ENCODE peak calls at places on chromosome 10, in five cellular contexts. F is A549, A is IMR-90, N is cardiac fibroblast, V is lower leg skin. J is an unnamed sample.

GRCh38 chr10:114309111-114309651 is 70.1 kb downstream of the VWA2 start:
- DNase-seq in A (peak; percentile 40), N (no peak), F (no peak), V (no peak), J (no peak)

GRCh38 chr10:67098460-67098859 is 172.6 kb downstream of the LRRTM3 start:
- DNase-seq in N (peak; percentile 14), V (no peak), A (no peak), F (no peak), J (no peak)

GRCh38 chr10:35605191-35605590 is at the start of gene GJD4:
- DNase-seq in A (no peak), N (no peak), F (no peak), V (no peak), J (no peak)

GRCh38 chr10:53664620-53665019 is 892.0 kb upstream of the MBL2 start:
- DNase-seq in N (no peak), A (no peak), V (no peak), F (no peak), J (no peak)

GRCh38 chr10:104028146-104028545 is 57.5 kb downstream of the COL17A1 start:
- DNase-seq in F (peak; percentile 58), A (peak; percentile 23), V (no peak), N (peak; percentile 28), J (peak; percentile 41)

GRCh38 chr10:24544776-24545175 is 178.9 kb downstream of the ARHGAP21 start:
- DNase-seq in A (no peak), F (no peak), N (no peak), V (no peak), J (no peak)

GRCh38 chr10:74026428-74026979 is 28.6 kb downstream of the VCL start:
- DNase-seq in V (no peak), N (no peak), A (no peak), F (no peak), J (no peak)

GRCh38 chr10:34474060-34474376 is 341.1 kb downstream of the PARD3 start:
- DNase-seq in F (peak; percentile 55), V (no peak), A (peak; percentile 74), N (peak; percentile 73), J (no peak)

GRCh38 chr10:51896849-51897248 is 197.5 kb upstream of the CSTF2T start:
- DNase-seq in N (peak; percentile 76), A (peak; percentile 82), F (no peak), V (no peak), J (no peak)

GRCh38 chr10:79221110-79222051 is 125.9 kb upstream of the PPIF start:
- DNase-seq in N (peak; percentile 78), F (no peak), V (no peak), A (peak; percentile 95), J (peak; percentile 86)

GRCh38 chr10:8044908-8045727 is 9.4 kb upstream of the GATA3 start:
- DNase-seq in N (no peak), F (no peak), V (no peak), A (no peak), J (no peak)
- H3K4me3 ChIP-seq in N (peak overlapping the region; percentile 36), F (no peak overlapping the region), V (no peak overlapping the region), A (peak overlapping the region; percentile 21), J (peak overlapping the region; percentile 44)

DNA sequence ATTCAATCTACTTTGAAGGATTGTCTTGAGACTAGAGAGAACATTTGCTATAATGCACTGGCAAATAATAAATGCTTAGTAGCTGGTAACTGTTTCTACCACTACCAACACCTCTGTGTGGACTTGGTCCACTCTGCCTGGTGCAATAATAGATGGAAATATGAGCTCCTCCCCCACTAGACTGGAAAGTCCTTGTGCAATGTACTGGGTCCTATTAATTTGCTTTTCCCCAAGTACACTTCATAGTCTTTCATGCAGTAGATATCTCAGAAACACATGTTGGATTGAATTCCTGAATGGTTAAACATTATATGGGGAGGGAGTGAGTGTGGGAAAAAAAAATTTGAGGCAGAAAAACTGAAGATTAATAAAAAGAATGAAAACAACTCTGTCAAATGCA is 119.3 kb downstream of the C10orf90 start:
- DNase-seq in V (no peak), N (peak; percentile 17), F (no peak), A (no peak), J (no peak)
- TF ChIP-seq CTCF in V (no peak), N (no peak), F (no peak), A (no peak), J (no peak)

GRCh38 chr10:124389613-124390361 is 28.9 kb downstream of the OAT start:
- DNase-seq in N (no peak), F (no peak), V (no peak), A (no peak), J (no peak)
- H3K4me3 ChIP-seq in N (no peak overlapping the region), F (peak overlapping the region; percentile 42), V (no peak overlapping the region), A (peak overlapping the region; percentile 21), J (no peak overlapping the region)

GRCh38 chr10:48445932-48446331 is 139.5 kb downstream of the MAPK8 start:
- DNase-seq in V (no peak), A (no peak), F (no peak), N (no peak), J (no peak)

GRCh38 chr10:48446785-48447184 is 140.3 kb downstream of the MAPK8 start:
- DNase-seq in F (no peak), N (no peak), A (no peak), V (no peak), J (no peak)

GRCh38 chr10:48442809-48443177 is 136.3 kb downstream of the MAPK8 start:
- DNase-seq in F (no peak), N (no peak), V (no peak), A (no peak), J (no peak)

GRCh38 chr10:48444266-48444665 is 137.8 kb downstream of the MAPK8 start:
- DNase-seq in A (peak; percentile 51), F (no peak), N (peak; percentile 22), V (no peak), J (no peak)

DNA sequence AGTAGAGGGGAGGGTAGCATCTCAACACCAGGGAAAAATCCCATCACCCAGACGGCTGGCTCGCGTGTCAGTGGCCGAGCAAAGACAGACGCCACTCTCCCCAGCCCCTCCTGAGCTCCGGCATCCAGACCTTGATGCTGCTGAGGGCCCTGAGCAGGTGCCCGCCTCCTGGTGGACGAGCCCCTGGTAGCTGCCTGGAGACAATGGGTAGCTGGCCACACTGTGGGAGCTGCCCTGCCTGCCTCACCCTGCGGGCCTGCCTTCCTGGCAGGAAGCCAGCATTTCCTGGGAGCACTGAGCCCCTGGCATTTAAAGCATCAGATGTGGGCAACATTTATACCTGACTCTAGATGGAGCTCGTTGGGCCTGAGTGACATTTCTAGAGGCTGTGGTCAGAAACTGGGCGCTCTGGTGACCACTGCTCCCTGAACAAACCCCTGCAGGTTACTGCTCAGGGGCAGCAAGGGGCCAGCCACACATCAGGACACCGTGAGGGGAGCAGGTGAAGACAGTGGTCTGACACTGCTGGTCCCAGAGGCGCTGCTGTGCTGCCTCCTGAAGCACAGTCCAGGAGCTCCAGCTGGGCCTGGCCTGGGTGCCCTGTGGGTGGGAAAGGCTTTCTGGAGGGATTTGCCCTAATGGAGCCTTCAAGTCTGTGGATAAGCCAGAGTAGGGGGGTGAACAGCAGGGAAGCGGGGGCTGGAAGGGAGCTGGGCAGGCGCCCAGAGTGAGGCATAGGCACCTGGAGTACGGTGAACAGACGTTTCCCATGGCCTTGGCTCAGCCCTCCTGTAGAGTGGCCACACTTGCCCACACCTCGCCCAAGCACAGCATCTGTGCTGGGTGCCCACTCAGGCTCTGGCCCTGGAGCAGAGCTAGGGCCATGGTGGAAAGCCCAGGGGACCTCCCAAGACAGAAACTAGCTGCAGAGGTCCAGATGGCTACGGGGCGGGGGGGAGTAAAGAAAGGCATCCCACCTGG is 138.7 kb downstream of the MAPK8 start:
- DNase-seq in A (no peak), V (no peak), F (no peak), N (no peak), J (no peak)
- TF ChIP-seq CTCF in A (no peak), V (no peak), F (no peak), N (no peak), J (no peak)

GRCh38 chr10:121658111-121658510 is 59.9 kb upstream of the FGFR2 start:
- DNase-seq in N (no peak), V (no peak), A (no peak), F (no peak), J (no peak)
- H3K4me3 ChIP-seq in N (no peak overlapping the region), V (no peak overlapping the region), A (no peak overlapping the region), F (no peak overlapping the region), J (no peak overlapping the region)

DNA sequence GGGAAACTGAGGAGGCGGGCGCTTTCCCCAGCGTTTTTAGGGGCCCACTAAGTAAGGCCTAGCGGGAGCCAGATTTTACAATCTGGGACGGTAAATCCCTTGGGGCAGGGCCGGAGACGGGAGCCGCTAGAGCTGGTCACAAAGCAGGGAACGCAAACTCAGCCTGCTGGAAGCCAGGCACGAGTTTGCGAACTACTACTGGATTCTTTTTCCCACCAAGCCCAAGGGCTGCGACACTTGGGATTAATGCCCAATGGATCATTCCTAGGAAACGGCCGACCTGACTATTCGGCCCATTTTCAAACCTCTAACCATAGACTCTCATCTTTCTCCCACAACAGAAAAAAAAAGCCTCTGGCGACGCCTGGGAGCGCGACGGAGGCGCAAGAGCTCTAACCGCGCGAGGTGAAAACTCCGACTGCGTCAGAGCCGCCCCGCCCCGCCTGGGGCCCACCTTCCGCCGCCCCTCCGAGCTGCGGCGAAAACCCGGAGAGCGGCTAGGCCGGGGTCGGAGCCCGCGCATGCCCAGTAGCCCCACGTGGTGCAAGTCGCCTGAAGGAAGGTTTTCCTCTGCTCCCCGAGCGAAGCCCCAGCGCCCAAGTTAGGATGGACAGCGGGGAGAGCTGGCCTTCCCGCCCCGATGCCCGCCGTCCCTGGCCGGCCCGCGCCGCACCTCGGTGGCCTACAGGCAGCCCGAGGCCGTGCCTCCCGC is 554 bp upstream of the SGMS1 start:
- DNase-seq in A (peak; percentile 93), F (peak; percentile 70), N (peak; percentile 97), V (peak; percentile 92), J (peak; percentile 98)
- TF ChIP-seq CTCF in A (no peak), F (no peak), N (no peak), V (no peak), J (no peak)

GRCh38 chr10:129958118-129958685 is 5.9 kb downstream of the EBF3 start:
- DNase-seq in V (no peak), F (no peak), A (no peak), N (peak; percentile 86), J (no peak)
- H3K4me3 ChIP-seq in V (no peak overlapping the region), F (no peak overlapping the region), A (no peak overlapping the region), N (peak overlapping the region; percentile 73), J (peak overlapping the region; percentile 64)

DNA sequence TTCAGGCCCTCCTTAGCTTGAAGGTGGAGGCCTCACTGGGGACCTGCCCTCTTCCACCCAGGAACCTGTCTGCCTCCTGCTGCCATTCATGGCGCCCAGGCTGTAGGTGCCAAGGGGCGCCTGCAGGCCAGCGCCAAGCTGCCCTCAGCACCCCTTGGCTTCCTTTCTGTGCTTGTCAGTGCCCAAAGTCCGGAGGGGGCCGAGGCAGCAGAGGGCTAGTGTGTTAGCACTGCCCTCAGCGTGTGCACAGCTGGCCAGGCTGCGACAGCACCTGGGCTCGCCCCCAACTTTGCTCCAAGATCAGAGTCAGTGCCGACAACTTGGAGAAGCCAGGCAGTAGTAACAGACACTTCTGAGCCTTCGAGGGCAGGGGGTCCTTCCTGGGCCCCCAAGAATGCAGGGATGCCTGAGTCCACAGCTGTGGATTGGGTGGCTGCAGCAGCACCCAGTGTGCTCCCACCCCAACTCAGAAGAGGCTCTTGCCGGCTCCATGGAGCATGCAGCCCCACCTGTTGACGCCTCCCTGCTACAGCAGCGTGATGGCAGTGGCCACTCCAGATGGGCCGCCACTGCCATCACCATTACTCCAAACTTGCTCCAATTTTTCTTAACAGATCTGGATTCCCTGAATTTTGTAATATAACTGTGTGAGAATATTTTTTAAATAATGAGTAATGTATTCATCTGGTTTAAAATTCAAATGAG is 41.7 kb downstream of the CACUL1 start:
- DNase-seq in F (no peak), N (no peak), A (no peak), V (no peak), J (no peak)
- TF ChIP-seq CTCF in F (no peak), N (peak; percentile 22), A (peak; percentile 5), V (no peak), J (peak; percentile 6)

J was measured in heart right ventricle.